ENCODE peak calls at places on chromosomes 6 and 20, in ten cellular contexts. E, X, G, S, Z, U, N, Y, Q and O are unnamed samples.

GRCh38 chr6:46015119-46015968 is at the start of gene CLIC5:
- DNase-seq in E (no peak), X (peak), G (no peak), S (no peak), Z (no peak), U (no peak), N (peak), Y (no peak), Q (no peak), O (no peak)

GRCh38 chr20:59006167-59006863 is 739 bp downstream of the CTSZ start:
- DNase-seq in E (no peak), X (no peak), G (no peak), S (no peak), Z (no peak), U (no peak), N (peak), Y (peak), Q (no peak), O (no peak)

GRCh38 chr6:35811699-35811995 is 6.5 kb downstream of the LHFPL5 start:
- DNase-seq in E (no peak), X (no peak), G (no peak), S (no peak), Z (no peak), U (no peak), N (no peak), Y (no peak), Q (no peak), O (no peak)

GRCh38 chr6:34146021-34146782 is at the start of gene GRM4:
- DNase-seq in E (no peak), X (no peak), G (no peak), S (no peak), Z (no peak), U (no peak), N (no peak), Y (no peak), Q (no peak), O (no peak)

GRCh38 chr6:14476793-14477531 is 359.4 kb downstream of the CD83 start:
- DNase-seq in E (no peak), X (peak), G (peak), S (peak), Z (peak), U (no peak), N (no peak), Y (peak), Q (no peak), O (peak)

GRCh38 chr6:87908978-87909802 is 138.5 kb upstream of the SPACA1 start:
- DNase-seq in E (no peak), X (no peak), G (no peak), S (no peak), Z (peak), U (no peak), N (no peak), Y (no peak), Q (no peak), O (no peak)

GRCh38 chr6:108638993-108639392 is 78.3 kb downstream of the FOXO3 start:
- DNase-seq in E (no peak), X (no peak), G (no peak), S (no peak), Z (no peak), U (no peak), N (no peak), Y (no peak), Q (no peak), O (no peak)

GRCh38 chr6:107354470-107354869 is 104.9 kb downstream of the PDSS2 start:
- DNase-seq in E (no peak), X (no peak), G (no peak), S (no peak), Z (no peak), U (no peak), N (no peak), Y (no peak), Q (no peak), O (no peak)

GRCh38 chr6:108559097-108559883 is 1.4 kb upstream of the FOXO3 start:
- DNase-seq in E (peak), X (peak), G (peak), S (peak), Z (peak), U (no peak), N (peak), Y (peak), Q (peak), O (no peak)

GRCh38 chr6:149129401-149130077 is 188.0 kb upstream of the TAB2 start:
- DNase-seq in E (no peak), X (no peak), G (peak), S (peak), Z (peak), U (peak), N (peak), Y (peak), Q (no peak), O (peak)

GRCh38 chr6:159002432-159003160 is 2.6 kb upstream of the RSPH3 start:
- DNase-seq in E (no peak), X (no peak), G (no peak), S (peak), Z (peak), U (no peak), N (peak), Y (no peak), Q (no peak), O (peak)

GRCh38 chr6:116866281-116866871 is 10.7 kb upstream of the RFX6 start:
- DNase-seq in E (no peak), X (no peak), G (no peak), S (peak), Z (peak), U (no peak), N (no peak), Y (no peak), Q (no peak), O (no peak)

GRCh38 chr20:24478584-24478983 is 9.2 kb downstream of the SYNDIG1 start:
- DNase-seq in E (no peak), X (peak), G (no peak), S (no peak), Z (no peak), U (no peak), N (no peak), Y (no peak), Q (no peak), O (no peak)

GRCh38 chr6:113018351-113019151 is 671.4 kb downstream of the RFPL4B start:
- DNase-seq in E (no peak), X (peak), G (peak), S (peak), Z (peak), U (peak), N (peak), Y (no peak), Q (no peak), O (peak)

GRCh38 chr6:1574083-1574761 is 35.5 kb upstream of the FOXC1 start:
- DNase-seq in E (no peak), X (no peak), G (no peak), S (no peak), Z (no peak), U (no peak), N (no peak), Y (no peak), Q (no peak), O (no peak)

GRCh38 chr20:17452441-17452840 is 78.7 kb downstream of the BFSP1 start:
- DNase-seq in E (no peak), X (no peak), G (no peak), S (no peak), Z (no peak), U (no peak), N (no peak), Y (no peak), Q (no peak), O (no peak)

GRCh38 chr20:46378390-46379009 is 27.9 kb downstream of the ELMO2 start:
- DNase-seq in E (no peak), X (no peak), G (no peak), S (no peak), Z (no peak), U (no peak), N (no peak), Y (no peak), Q (no peak), O (no peak)

GRCh38 chr6:130303436-130303835 is 62.4 kb upstream of the TMEM200A start:
- DNase-seq in E (no peak), X (no peak), G (peak), S (peak), Z (peak), U (no peak), N (no peak), Y (no peak), Q (no peak), O (peak)